ENCODE peak calls at places on chromosomes 7 and 10, in eight cellular contexts. One of them, this sample, is unnamed.

GRCh38 chr7:81645435-81645834 is 124.4 kb downstream of the HGF start:
- DNase-seq in tibial artery: no peak
- DNase-seq in endodermal cell: no peak
- DNase-seq in psoas muscle: no peak
- DNase-seq in upper lobe of left lung: no peak
- DNase-seq in brain microvascular endothelial cell: no peak
- DNase-seq in heart right ventricle: no peak
- DNase-seq in naive thymus-derived CD4-positive, alpha-beta T cell: no peak
- DNase-seq in this sample: no peak

GRCh38 chr7:38964921-38965320 is 12.8 kb upstream of the POU6F2 start:
- DNase-seq in brain microvascular endothelial cell: no peak
- DNase-seq in endodermal cell: no peak
- DNase-seq in psoas muscle: no peak
- DNase-seq in heart right ventricle: no peak
- DNase-seq in naive thymus-derived CD4-positive, alpha-beta T cell: no peak
- DNase-seq in tibial artery: no peak
- DNase-seq in upper lobe of left lung: no peak
- DNase-seq in this sample: no peak

GRCh38 chr10:78913219-78914059 is 155.3 kb upstream of the ZMIZ1 start:
- DNase-seq in heart right ventricle: no peak
- DNase-seq in psoas muscle: no peak
- DNase-seq in endodermal cell: no peak
- DNase-seq in upper lobe of left lung: no peak
- DNase-seq in brain microvascular endothelial cell: no peak
- DNase-seq in naive thymus-derived CD4-positive, alpha-beta T cell: no peak
- DNase-seq in tibial artery: no peak
- DNase-seq in this sample: no peak

GRCh38 chr10:133379152-133379800 is at the start of gene PAOX:
- DNase-seq in endodermal cell: peak
- DNase-seq in brain microvascular endothelial cell: no peak
- DNase-seq in psoas muscle: peak
- DNase-seq in tibial artery: peak
- DNase-seq in naive thymus-derived CD4-positive, alpha-beta T cell: peak
- DNase-seq in heart right ventricle: peak
- DNase-seq in upper lobe of left lung: peak
- DNase-seq in this sample: no peak

GRCh38 chr10:27661511-27662286 is 83.9 kb downstream of the MKX start:
- DNase-seq in tibial artery: no peak
- DNase-seq in endodermal cell: no peak
- DNase-seq in naive thymus-derived CD4-positive, alpha-beta T cell: no peak
- DNase-seq in heart right ventricle: no peak
- DNase-seq in brain microvascular endothelial cell: no peak
- DNase-seq in psoas muscle: no peak
- DNase-seq in upper lobe of left lung: no peak
- DNase-seq in this sample: peak

GRCh38 chr7:98286093-98286525 is 4.6 kb downstream of the BRI3 start:
- DNase-seq in brain microvascular endothelial cell: peak
- DNase-seq in upper lobe of left lung: peak
- DNase-seq in heart right ventricle: peak
- DNase-seq in endodermal cell: no peak
- DNase-seq in naive thymus-derived CD4-positive, alpha-beta T cell: no peak
- DNase-seq in tibial artery: peak
- DNase-seq in psoas muscle: peak
- DNase-seq in this sample: no peak

GRCh38 chr7:135877799-135878198 is 99.4 kb downstream of the MTPN start:
- DNase-seq in psoas muscle: no peak
- DNase-seq in upper lobe of left lung: no peak
- DNase-seq in endodermal cell: no peak
- DNase-seq in naive thymus-derived CD4-positive, alpha-beta T cell: no peak
- DNase-seq in brain microvascular endothelial cell: peak
- DNase-seq in tibial artery: no peak
- DNase-seq in heart right ventricle: no peak
- DNase-seq in this sample: no peak

GRCh38 chr10:37754538-37755323 is 102.7 kb downstream of the ZNF248 start:
- DNase-seq in heart right ventricle: peak
- DNase-seq in upper lobe of left lung: no peak
- DNase-seq in endodermal cell: no peak
- DNase-seq in brain microvascular endothelial cell: peak
- DNase-seq in psoas muscle: no peak
- DNase-seq in tibial artery: no peak
- DNase-seq in naive thymus-derived CD4-positive, alpha-beta T cell: no peak
- DNase-seq in this sample: no peak

GRCh38 chr7:111554086-111554485 is 8.2 kb downstream of the IMMP2L start:
- DNase-seq in naive thymus-derived CD4-positive, alpha-beta T cell: no peak
- DNase-seq in endodermal cell: no peak
- DNase-seq in psoas muscle: no peak
- DNase-seq in heart right ventricle: no peak
- DNase-seq in brain microvascular endothelial cell: no peak
- DNase-seq in upper lobe of left lung: no peak
- DNase-seq in tibial artery: no peak
- DNase-seq in this sample: no peak

GRCh38 chr7:44709945-44710596 is 38.6 kb upstream of the ZMIZ2 start:
- DNase-seq in heart right ventricle: no peak
- DNase-seq in upper lobe of left lung: no peak
- DNase-seq in endodermal cell: no peak
- DNase-seq in naive thymus-derived CD4-positive, alpha-beta T cell: no peak
- DNase-seq in tibial artery: no peak
- DNase-seq in brain microvascular endothelial cell: no peak
- DNase-seq in psoas muscle: no peak
- DNase-seq in this sample: no peak

GRCh38 chr10:100341953-100342626 is 4.9 kb upstream of the SCD start:
- DNase-seq in heart right ventricle: peak
- DNase-seq in endodermal cell: peak
- DNase-seq in psoas muscle: peak
- DNase-seq in naive thymus-derived CD4-positive, alpha-beta T cell: peak
- DNase-seq in upper lobe of left lung: peak
- DNase-seq in tibial artery: peak
- DNase-seq in brain microvascular endothelial cell: peak
- DNase-seq in this sample: no peak

GRCh38 chr7:73431041-73431835 is 2.3 kb upstream of the FZD9 start:
- DNase-seq in upper lobe of left lung: no peak
- DNase-seq in psoas muscle: no peak
- DNase-seq in tibial artery: no peak
- DNase-seq in endodermal cell: peak
- DNase-seq in heart right ventricle: no peak
- DNase-seq in brain microvascular endothelial cell: no peak
- DNase-seq in naive thymus-derived CD4-positive, alpha-beta T cell: no peak
- DNase-seq in this sample: no peak

GRCh38 chr7:82443801-82444219 is 233 bp upstream of the CACNA2D1 start:
- DNase-seq in upper lobe of left lung: peak
- DNase-seq in brain microvascular endothelial cell: peak
- DNase-seq in psoas muscle: peak
- DNase-seq in naive thymus-derived CD4-positive, alpha-beta T cell: no peak
- DNase-seq in endodermal cell: peak
- DNase-seq in tibial artery: peak
- DNase-seq in heart right ventricle: peak
- DNase-seq in this sample: no peak

GRCh38 chr10:79018591-79019011 is 50.2 kb upstream of the ZMIZ1 start:
- DNase-seq in heart right ventricle: no peak
- DNase-seq in endodermal cell: no peak
- DNase-seq in brain microvascular endothelial cell: no peak
- DNase-seq in naive thymus-derived CD4-positive, alpha-beta T cell: no peak
- DNase-seq in tibial artery: peak
- DNase-seq in psoas muscle: peak
- DNase-seq in upper lobe of left lung: peak
- DNase-seq in this sample: no peak

GRCh38 chr10:112698774-112699173 is 251.3 kb upstream of the TCF7L2 start:
- DNase-seq in upper lobe of left lung: no peak
- DNase-seq in endodermal cell: no peak
- DNase-seq in tibial artery: no peak
- DNase-seq in psoas muscle: no peak
- DNase-seq in heart right ventricle: no peak
- DNase-seq in brain microvascular endothelial cell: no peak
- DNase-seq in naive thymus-derived CD4-positive, alpha-beta T cell: no peak
- DNase-seq in this sample: no peak

GRCh38 chr7:106166651-106167342 is 54.7 kb upstream of the SYPL1 start:
- DNase-seq in tibial artery: no peak
- DNase-seq in endodermal cell: peak
- DNase-seq in psoas muscle: no peak
- DNase-seq in brain microvascular endothelial cell: peak
- DNase-seq in upper lobe of left lung: peak
- DNase-seq in heart right ventricle: peak
- DNase-seq in naive thymus-derived CD4-positive, alpha-beta T cell: peak
- DNase-seq in this sample: peak

GRCh38 chr10:27663611-27664010 is 82.0 kb downstream of the MKX start:
- DNase-seq in brain microvascular endothelial cell: no peak
- DNase-seq in endodermal cell: no peak
- DNase-seq in upper lobe of left lung: no peak
- DNase-seq in naive thymus-derived CD4-positive, alpha-beta T cell: no peak
- DNase-seq in psoas muscle: no peak
- DNase-seq in heart right ventricle: no peak
- DNase-seq in tibial artery: no peak
- DNase-seq in this sample: no peak

GRCh38 chr7:143238289-143238995 is 16.6 kb downstream of the TAS2R40 start:
- DNase-seq in naive thymus-derived CD4-positive, alpha-beta T cell: no peak
- DNase-seq in tibial artery: no peak
- DNase-seq in upper lobe of left lung: no peak
- DNase-seq in endodermal cell: no peak
- DNase-seq in brain microvascular endothelial cell: no peak
- DNase-seq in heart right ventricle: no peak
- DNase-seq in psoas muscle: no peak
- DNase-seq in this sample: no peak

GRCh38 chr7:91347288-91347687 is 83.1 kb downstream of the FZD1 start:
- DNase-seq in brain microvascular endothelial cell: peak
- DNase-seq in naive thymus-derived CD4-positive, alpha-beta T cell: no peak
- DNase-seq in tibial artery: no peak
- DNase-seq in heart right ventricle: peak
- DNase-seq in endodermal cell: no peak
- DNase-seq in upper lobe of left lung: no peak
- DNase-seq in psoas muscle: no peak
- DNase-seq in this sample: no peak

GRCh38 chr7:95511716-95512260 is 26.0 kb downstream of the ASB4 start:
- DNase-seq in tibial artery: peak
- DNase-seq in brain microvascular endothelial cell: peak
- DNase-seq in psoas muscle: peak
- DNase-seq in heart right ventricle: peak
- DNase-seq in naive thymus-derived CD4-positive, alpha-beta T cell: no peak
- DNase-seq in upper lobe of left lung: peak
- DNase-seq in endodermal cell: peak
- DNase-seq in this sample: peak

GRCh38 chr7:16926283-16926682 is 44.5 kb upstream of the AGR3 start:
- DNase-seq in upper lobe of left lung: peak
- DNase-seq in tibial artery: no peak
- DNase-seq in heart right ventricle: peak
- DNase-seq in endodermal cell: no peak
- DNase-seq in brain microvascular endothelial cell: peak
- DNase-seq in naive thymus-derived CD4-positive, alpha-beta T cell: no peak
- DNase-seq in psoas muscle: no peak
- DNase-seq in this sample: no peak

GRCh38 chr10:11214407-11214806 is 196.7 kb downstream of the CELF2 start:
- DNase-seq in tibial artery: no peak
- DNase-seq in upper lobe of left lung: no peak
- DNase-seq in brain microvascular endothelial cell: no peak
- DNase-seq in endodermal cell: no peak
- DNase-seq in naive thymus-derived CD4-positive, alpha-beta T cell: no peak
- DNase-seq in psoas muscle: no peak
- DNase-seq in heart right ventricle: no peak
- DNase-seq in this sample: no peak

GRCh38 chr7:84677386-84677785 is 482.8 kb upstream of the SEMA3A start:
- DNase-seq in upper lobe of left lung: no peak
- DNase-seq in heart right ventricle: no peak
- DNase-seq in brain microvascular endothelial cell: no peak
- DNase-seq in psoas muscle: peak
- DNase-seq in endodermal cell: no peak
- DNase-seq in tibial artery: no peak
- DNase-seq in naive thymus-derived CD4-positive, alpha-beta T cell: no peak
- DNase-seq in this sample: no peak

GRCh38 chr10:102676916-102677315 is 32.6 kb downstream of the TRIM8 start:
- DNase-seq in naive thymus-derived CD4-positive, alpha-beta T cell: no peak
- DNase-seq in heart right ventricle: no peak
- DNase-seq in tibial artery: peak
- DNase-seq in brain microvascular endothelial cell: no peak
- DNase-seq in psoas muscle: no peak
- DNase-seq in endodermal cell: no peak
- DNase-seq in upper lobe of left lung: no peak
- DNase-seq in this sample: no peak
- H3K27ac ChIP-seq in naive thymus-derived CD4-positive, alpha-beta T cell: peak
- H3K27ac ChIP-seq in heart right ventricle: peak
- H3K27ac ChIP-seq in tibial artery: peak
- H3K27ac ChIP-seq in brain microvascular endothelial cell: peak
- H3K27ac ChIP-seq in psoas muscle: peak
- H3K27ac ChIP-seq in endodermal cell: peak
- H3K27ac ChIP-seq in upper lobe of left lung: peak
- H3K27ac ChIP-seq in this sample: no peak

GRCh38 chr10:128896183-128896805 is 570.7 kb upstream of the MGMT start:
- DNase-seq in brain microvascular endothelial cell: no peak
- DNase-seq in upper lobe of left lung: no peak
- DNase-seq in endodermal cell: no peak
- DNase-seq in tibial artery: no peak
- DNase-seq in psoas muscle: no peak
- DNase-seq in heart right ventricle: peak
- DNase-seq in naive thymus-derived CD4-positive, alpha-beta T cell: no peak
- DNase-seq in this sample: no peak

GRCh38 chr10:128896964-128897363 is 570.1 kb upstream of the MGMT start:
- DNase-seq in naive thymus-derived CD4-positive, alpha-beta T cell: no peak
- DNase-seq in brain microvascular endothelial cell: no peak
- DNase-seq in tibial artery: no peak
- DNase-seq in heart right ventricle: peak
- DNase-seq in psoas muscle: no peak
- DNase-seq in upper lobe of left lung: no peak
- DNase-seq in endodermal cell: no peak
- DNase-seq in this sample: no peak

GRCh38 chr10:128897414-128897928 is 569.6 kb upstream of the MGMT start:
- DNase-seq in tibial artery: no peak
- DNase-seq in heart right ventricle: no peak
- DNase-seq in psoas muscle: no peak
- DNase-seq in naive thymus-derived CD4-positive, alpha-beta T cell: no peak
- DNase-seq in upper lobe of left lung: no peak
- DNase-seq in brain microvascular endothelial cell: no peak
- DNase-seq in endodermal cell: no peak
- DNase-seq in this sample: no peak

GRCh38 chr10:128898916-128899195 is 568.2 kb upstream of the MGMT start:
- DNase-seq in psoas muscle: no peak
- DNase-seq in heart right ventricle: no peak
- DNase-seq in endodermal cell: no peak
- DNase-seq in tibial artery: no peak
- DNase-seq in brain microvascular endothelial cell: no peak
- DNase-seq in upper lobe of left lung: no peak
- DNase-seq in naive thymus-derived CD4-positive, alpha-beta T cell: no peak
- DNase-seq in this sample: no peak

GRCh38 chr10:128898133-128898915 is 568.7 kb upstream of the MGMT start:
- DNase-seq in heart right ventricle: no peak
- DNase-seq in naive thymus-derived CD4-positive, alpha-beta T cell: no peak
- DNase-seq in endodermal cell: peak
- DNase-seq in brain microvascular endothelial cell: no peak
- DNase-seq in upper lobe of left lung: no peak
- DNase-seq in tibial artery: no peak
- DNase-seq in psoas muscle: no peak
- DNase-seq in this sample: no peak
- H3K27ac ChIP-seq in heart right ventricle: no peak
- H3K27ac ChIP-seq in naive thymus-derived CD4-positive, alpha-beta T cell: no peak
- H3K27ac ChIP-seq in endodermal cell: no peak
- H3K27ac ChIP-seq in brain microvascular endothelial cell: no peak
- H3K27ac ChIP-seq in upper lobe of left lung: no peak
- H3K27ac ChIP-seq in tibial artery: no peak
- H3K27ac ChIP-seq in psoas muscle: no peak
- H3K27ac ChIP-seq in this sample: no peak

GRCh38 chr10:121740069-121740468 is 141.8 kb upstream of the FGFR2 start:
- DNase-seq in brain microvascular endothelial cell: no peak
- DNase-seq in psoas muscle: no peak
- DNase-seq in tibial artery: no peak
- DNase-seq in heart right ventricle: no peak
- DNase-seq in endodermal cell: no peak
- DNase-seq in upper lobe of left lung: no peak
- DNase-seq in naive thymus-derived CD4-positive, alpha-beta T cell: no peak
- DNase-seq in this sample: no peak
- H3K27ac ChIP-seq in brain microvascular endothelial cell: no peak
- H3K27ac ChIP-seq in psoas muscle: no peak
- H3K27ac ChIP-seq in tibial artery: no peak
- H3K27ac ChIP-seq in heart right ventricle: no peak
- H3K27ac ChIP-seq in endodermal cell: no peak
- H3K27ac ChIP-seq in upper lobe of left lung: no peak
- H3K27ac ChIP-seq in naive thymus-derived CD4-positive, alpha-beta T cell: no peak
- H3K27ac ChIP-seq in this sample: no peak

GRCh38 chr7:2403014-2403717 is at the start of gene CHST12:
- DNase-seq in tibial artery: peak
- DNase-seq in psoas muscle: peak
- DNase-seq in heart right ventricle: peak
- DNase-seq in endodermal cell: peak
- DNase-seq in brain microvascular endothelial cell: peak
- DNase-seq in naive thymus-derived CD4-positive, alpha-beta T cell: peak
- DNase-seq in upper lobe of left lung: peak
- DNase-seq in this sample: peak
- H3K27ac ChIP-seq in tibial artery: peak
- H3K27ac ChIP-seq in psoas muscle: peak
- H3K27ac ChIP-seq in heart right ventricle: peak
- H3K27ac ChIP-seq in endodermal cell: peak
- H3K27ac ChIP-seq in brain microvascular endothelial cell: peak
- H3K27ac ChIP-seq in naive thymus-derived CD4-positive, alpha-beta T cell: peak
- H3K27ac ChIP-seq in upper lobe of left lung: peak
- H3K27ac ChIP-seq in this sample: peak

This sample was measured in SK-N-MC.